ENCODE peak calls at places on chromosomes 3 and 15, in four cellular contexts. K is GM23248; R is uterus; M is stimulated activated CD4-positive, alpha-beta T cell treated with anti-CD3 and anti-CD28 coated beads, Interleukin-4, amount 100 ng/mL, for 1 hour. X is an unnamed sample.

GRCh38 chr3:72969766-72970165 is 26.8 kb upstream of the PPP4R2 start:
- DNase-seq in M (no peak), R (no peak), K (peak), X (no peak)

GRCh38 chr15:92187975-92188374 is 205.7 kb upstream of the ST8SIA2 start:
- DNase-seq in M (no peak), K (no peak), R (no peak), X (no peak)

GRCh38 chr3:112799946-112800345 is 46.7 kb downstream of the CD200R1L start:
- DNase-seq in R (no peak), M (no peak), K (peak), X (no peak)

GRCh38 chr3:20569310-20569709 is 383.3 kb upstream of the SGO1 start:
- DNase-seq in K (no peak), M (no peak), R (no peak), X (no peak)

GRCh38 chr3:142040941-142041575 is 108.3 kb downstream of the TFDP2 start:
- DNase-seq in M (no peak), K (no peak), R (no peak), X (no peak)

GRCh38 chr3:155010416-155010815 is 69.7 kb upstream of the MME start:
- DNase-seq in M (no peak), R (no peak), K (no peak), X (no peak)

GRCh38 chr3:97880267-97880666 is 58.5 kb downstream of the CRYBG3 start:
- DNase-seq in K (no peak), M (no peak), R (no peak), X (no peak)

GRCh38 chr3:38067508-38068233 is 28.7 kb downstream of the DLEC1 start:
- DNase-seq in K (peak), R (no peak), M (no peak), X (no peak)

GRCh38 chr3:139281512-139282196 is 62.2 kb upstream of the MRPS22 start:
- DNase-seq in R (no peak), K (peak), M (no peak), X (no peak)

GRCh38 chr3:119173325-119173724 is at the start of gene UPK1B:
- DNase-seq in M (no peak), R (no peak), K (no peak), X (no peak)

GRCh38 chr3:119481079-119481478 is 12.3 kb downstream of the POGLUT1 start:
- DNase-seq in R (no peak), K (peak), M (no peak), X (no peak)

GRCh38 chr3:78287085-78287484 is 1247.2 kb downstream of the ROBO2 start:
- DNase-seq in M (no peak), R (no peak), K (peak), X (no peak)

GRCh38 chr15:45095661-45096060 is 18.3 kb downstream of the DUOX2 start:
- DNase-seq in M (no peak), K (no peak), R (no peak), X (no peak)

X was measured in activated T-helper 2 cell treated with anti-CD3 and anti-CD28 coated beads, Interferon-gamma antibody, Interleukin-2, Interleukin-4, amounts not matched to agents 10 μg/mL and 5 μg/mL and 100 μg/mL, durations not matched to agents 14 hours and 24 hours and 36 hours.